ENCODE peak calls at places on chromosome 3, in nine cellular contexts. One of them, this sample, is unnamed.

GRCh38 chr3:134258761-134259347 is 8.2 kb upstream of the RYK start:
- DNase-seq in activated naive CD4-positive, alpha-beta T cell treated with anti-CD3 and anti-CD28 coated beads, Interleukin-2, amount 10 ng/mL, durations not matched to agents 7 days and 5 days: no peak
- DNase-seq in right cardiac atrium: no peak
- DNase-seq in stimulated activated CD4-positive, alpha-beta T cell treated with anti-CD3 and anti-CD28 coated beads, Interleukin-4, amount 100 ng/mL, for 24 hours: no peak
- DNase-seq in IMR-90: peak
- DNase-seq in thoracic aorta: no peak
- DNase-seq in HEK293T: no peak
- DNase-seq in stimulated activated naive CD8-positive, alpha-beta T cell treated with anti-CD3 and anti-CD28 coated beads, Interleukin-15, Interleukin-2, amounts not matched to agents 100 U/mL and 50 U/mL, for 24 hours: no peak
- DNase-seq in testis: no peak
- DNase-seq in this sample: no peak

GRCh38 chr3:194275231-194275671 is 75.9 kb downstream of the CPN2 start:
- DNase-seq in thoracic aorta: no peak
- DNase-seq in right cardiac atrium: no peak
- DNase-seq in IMR-90: no peak
- DNase-seq in testis: peak
- DNase-seq in activated naive CD4-positive, alpha-beta T cell treated with anti-CD3 and anti-CD28 coated beads, Interleukin-2, amount 10 ng/mL, durations not matched to agents 7 days and 5 days: no peak
- DNase-seq in stimulated activated CD4-positive, alpha-beta T cell treated with anti-CD3 and anti-CD28 coated beads, Interleukin-4, amount 100 ng/mL, for 24 hours: no peak
- DNase-seq in stimulated activated naive CD8-positive, alpha-beta T cell treated with anti-CD3 and anti-CD28 coated beads, Interleukin-15, Interleukin-2, amounts not matched to agents 100 U/mL and 50 U/mL, for 24 hours: no peak
- DNase-seq in HEK293T: no peak
- DNase-seq in this sample: no peak

GRCh38 chr3:63508305-63508704 is 144.2 kb upstream of the SNTN start:
- DNase-seq in stimulated activated CD4-positive, alpha-beta T cell treated with anti-CD3 and anti-CD28 coated beads, Interleukin-4, amount 100 ng/mL, for 24 hours: no peak
- DNase-seq in thoracic aorta: no peak
- DNase-seq in testis: no peak
- DNase-seq in right cardiac atrium: no peak
- DNase-seq in HEK293T: no peak
- DNase-seq in IMR-90: no peak
- DNase-seq in activated naive CD4-positive, alpha-beta T cell treated with anti-CD3 and anti-CD28 coated beads, Interleukin-2, amount 10 ng/mL, durations not matched to agents 7 days and 5 days: no peak
- DNase-seq in stimulated activated naive CD8-positive, alpha-beta T cell treated with anti-CD3 and anti-CD28 coated beads, Interleukin-15, Interleukin-2, amounts not matched to agents 100 U/mL and 50 U/mL, for 24 hours: no peak
- DNase-seq in this sample: peak

GRCh38 chr3:129503387-129504010 is 24.9 kb upstream of the RHO start:
- DNase-seq in IMR-90: peak
- DNase-seq in activated naive CD4-positive, alpha-beta T cell treated with anti-CD3 and anti-CD28 coated beads, Interleukin-2, amount 10 ng/mL, durations not matched to agents 7 days and 5 days: no peak
- DNase-seq in stimulated activated CD4-positive, alpha-beta T cell treated with anti-CD3 and anti-CD28 coated beads, Interleukin-4, amount 100 ng/mL, for 24 hours: no peak
- DNase-seq in stimulated activated naive CD8-positive, alpha-beta T cell treated with anti-CD3 and anti-CD28 coated beads, Interleukin-15, Interleukin-2, amounts not matched to agents 100 U/mL and 50 U/mL, for 24 hours: no peak
- DNase-seq in right cardiac atrium: no peak
- DNase-seq in thoracic aorta: no peak
- DNase-seq in testis: no peak
- DNase-seq in HEK293T: no peak
- DNase-seq in this sample: no peak

GRCh38 chr3:37456270-37456708 is 281.9 kb upstream of the LRRFIP2 start:
- DNase-seq in stimulated activated CD4-positive, alpha-beta T cell treated with anti-CD3 and anti-CD28 coated beads, Interleukin-4, amount 100 ng/mL, for 24 hours: no peak
- DNase-seq in testis: peak
- DNase-seq in thoracic aorta: peak
- DNase-seq in IMR-90: no peak
- DNase-seq in HEK293T: no peak
- DNase-seq in right cardiac atrium: peak
- DNase-seq in stimulated activated naive CD8-positive, alpha-beta T cell treated with anti-CD3 and anti-CD28 coated beads, Interleukin-15, Interleukin-2, amounts not matched to agents 100 U/mL and 50 U/mL, for 24 hours: no peak
- DNase-seq in activated naive CD4-positive, alpha-beta T cell treated with anti-CD3 and anti-CD28 coated beads, Interleukin-2, amount 10 ng/mL, durations not matched to agents 7 days and 5 days: no peak
- DNase-seq in this sample: no peak

GRCh38 chr3:22159004-22159695 is 408.1 kb upstream of the ZNF385D start:
- DNase-seq in testis: no peak
- DNase-seq in HEK293T: no peak
- DNase-seq in IMR-90: no peak
- DNase-seq in activated naive CD4-positive, alpha-beta T cell treated with anti-CD3 and anti-CD28 coated beads, Interleukin-2, amount 10 ng/mL, durations not matched to agents 7 days and 5 days: no peak
- DNase-seq in thoracic aorta: no peak
- DNase-seq in right cardiac atrium: no peak
- DNase-seq in stimulated activated naive CD8-positive, alpha-beta T cell treated with anti-CD3 and anti-CD28 coated beads, Interleukin-15, Interleukin-2, amounts not matched to agents 100 U/mL and 50 U/mL, for 24 hours: no peak
- DNase-seq in stimulated activated CD4-positive, alpha-beta T cell treated with anti-CD3 and anti-CD28 coated beads, Interleukin-4, amount 100 ng/mL, for 24 hours: no peak
- DNase-seq in this sample: no peak

GRCh38 chr3:172836390-172836997 is 86.0 kb downstream of the ECT2 start:
- DNase-seq in right cardiac atrium: peak
- DNase-seq in thoracic aorta: no peak
- DNase-seq in stimulated activated CD4-positive, alpha-beta T cell treated with anti-CD3 and anti-CD28 coated beads, Interleukin-4, amount 100 ng/mL, for 24 hours: no peak
- DNase-seq in activated naive CD4-positive, alpha-beta T cell treated with anti-CD3 and anti-CD28 coated beads, Interleukin-2, amount 10 ng/mL, durations not matched to agents 7 days and 5 days: no peak
- DNase-seq in stimulated activated naive CD8-positive, alpha-beta T cell treated with anti-CD3 and anti-CD28 coated beads, Interleukin-15, Interleukin-2, amounts not matched to agents 100 U/mL and 50 U/mL, for 24 hours: peak
- DNase-seq in testis: peak
- DNase-seq in HEK293T: peak
- DNase-seq in IMR-90: peak
- DNase-seq in this sample: peak

GRCh38 chr3:14473411-14473891 is 66.7 kb downstream of the GRIP2 start:
- DNase-seq in IMR-90: no peak
- DNase-seq in stimulated activated naive CD8-positive, alpha-beta T cell treated with anti-CD3 and anti-CD28 coated beads, Interleukin-15, Interleukin-2, amounts not matched to agents 100 U/mL and 50 U/mL, for 24 hours: no peak
- DNase-seq in thoracic aorta: no peak
- DNase-seq in testis: peak
- DNase-seq in activated naive CD4-positive, alpha-beta T cell treated with anti-CD3 and anti-CD28 coated beads, Interleukin-2, amount 10 ng/mL, durations not matched to agents 7 days and 5 days: no peak
- DNase-seq in right cardiac atrium: no peak
- DNase-seq in stimulated activated CD4-positive, alpha-beta T cell treated with anti-CD3 and anti-CD28 coated beads, Interleukin-4, amount 100 ng/mL, for 24 hours: no peak
- DNase-seq in HEK293T: no peak
- DNase-seq in this sample: no peak

GRCh38 chr3:135141092-135141491 is 346.0 kb downstream of the EPHB1 start:
- DNase-seq in testis: no peak
- DNase-seq in IMR-90: no peak
- DNase-seq in HEK293T: no peak
- DNase-seq in activated naive CD4-positive, alpha-beta T cell treated with anti-CD3 and anti-CD28 coated beads, Interleukin-2, amount 10 ng/mL, durations not matched to agents 7 days and 5 days: no peak
- DNase-seq in stimulated activated naive CD8-positive, alpha-beta T cell treated with anti-CD3 and anti-CD28 coated beads, Interleukin-15, Interleukin-2, amounts not matched to agents 100 U/mL and 50 U/mL, for 24 hours: no peak
- DNase-seq in stimulated activated CD4-positive, alpha-beta T cell treated with anti-CD3 and anti-CD28 coated beads, Interleukin-4, amount 100 ng/mL, for 24 hours: no peak
- DNase-seq in thoracic aorta: no peak
- DNase-seq in right cardiac atrium: no peak
- DNase-seq in this sample: no peak

GRCh38 chr3:52779411-52780297 is 2.3 kb downstream of the ITIH1 start:
- DNase-seq in testis: no peak
- DNase-seq in thoracic aorta: peak
- DNase-seq in right cardiac atrium: no peak
- DNase-seq in activated naive CD4-positive, alpha-beta T cell treated with anti-CD3 and anti-CD28 coated beads, Interleukin-2, amount 10 ng/mL, durations not matched to agents 7 days and 5 days: no peak
- DNase-seq in stimulated activated naive CD8-positive, alpha-beta T cell treated with anti-CD3 and anti-CD28 coated beads, Interleukin-15, Interleukin-2, amounts not matched to agents 100 U/mL and 50 U/mL, for 24 hours: no peak
- DNase-seq in IMR-90: no peak
- DNase-seq in HEK293T: no peak
- DNase-seq in stimulated activated CD4-positive, alpha-beta T cell treated with anti-CD3 and anti-CD28 coated beads, Interleukin-4, amount 100 ng/mL, for 24 hours: no peak
- DNase-seq in this sample: no peak

GRCh38 chr3:10505050-10505790 is at the start of gene ATP2B2:
- DNase-seq in thoracic aorta: no peak
- DNase-seq in activated naive CD4-positive, alpha-beta T cell treated with anti-CD3 and anti-CD28 coated beads, Interleukin-2, amount 10 ng/mL, durations not matched to agents 7 days and 5 days: no peak
- DNase-seq in IMR-90: no peak
- DNase-seq in stimulated activated naive CD8-positive, alpha-beta T cell treated with anti-CD3 and anti-CD28 coated beads, Interleukin-15, Interleukin-2, amounts not matched to agents 100 U/mL and 50 U/mL, for 24 hours: peak
- DNase-seq in HEK293T: peak
- DNase-seq in right cardiac atrium: no peak
- DNase-seq in testis: peak
- DNase-seq in stimulated activated CD4-positive, alpha-beta T cell treated with anti-CD3 and anti-CD28 coated beads, Interleukin-4, amount 100 ng/mL, for 24 hours: no peak
- DNase-seq in this sample: no peak

GRCh38 chr3:100781311-100781710 is 72.0 kb downstream of the TFG start:
- DNase-seq in activated naive CD4-positive, alpha-beta T cell treated with anti-CD3 and anti-CD28 coated beads, Interleukin-2, amount 10 ng/mL, durations not matched to agents 7 days and 5 days: no peak
- DNase-seq in right cardiac atrium: no peak
- DNase-seq in HEK293T: no peak
- DNase-seq in stimulated activated naive CD8-positive, alpha-beta T cell treated with anti-CD3 and anti-CD28 coated beads, Interleukin-15, Interleukin-2, amounts not matched to agents 100 U/mL and 50 U/mL, for 24 hours: no peak
- DNase-seq in IMR-90: peak
- DNase-seq in stimulated activated CD4-positive, alpha-beta T cell treated with anti-CD3 and anti-CD28 coated beads, Interleukin-4, amount 100 ng/mL, for 24 hours: no peak
- DNase-seq in testis: no peak
- DNase-seq in thoracic aorta: no peak
- DNase-seq in this sample: no peak

GRCh38 chr3:12679468-12679867 is 15.6 kb upstream of the RAF1 start:
- DNase-seq in right cardiac atrium: no peak
- DNase-seq in testis: no peak
- DNase-seq in HEK293T: no peak
- DNase-seq in stimulated activated CD4-positive, alpha-beta T cell treated with anti-CD3 and anti-CD28 coated beads, Interleukin-4, amount 100 ng/mL, for 24 hours: no peak
- DNase-seq in IMR-90: peak
- DNase-seq in activated naive CD4-positive, alpha-beta T cell treated with anti-CD3 and anti-CD28 coated beads, Interleukin-2, amount 10 ng/mL, durations not matched to agents 7 days and 5 days: no peak
- DNase-seq in thoracic aorta: no peak
- DNase-seq in stimulated activated naive CD8-positive, alpha-beta T cell treated with anti-CD3 and anti-CD28 coated beads, Interleukin-15, Interleukin-2, amounts not matched to agents 100 U/mL and 50 U/mL, for 24 hours: no peak
- DNase-seq in this sample: no peak

GRCh38 chr3:115062009-115062408 is 85.1 kb downstream of the ZBTB20 start:
- DNase-seq in HEK293T: no peak
- DNase-seq in activated naive CD4-positive, alpha-beta T cell treated with anti-CD3 and anti-CD28 coated beads, Interleukin-2, amount 10 ng/mL, durations not matched to agents 7 days and 5 days: no peak
- DNase-seq in thoracic aorta: no peak
- DNase-seq in stimulated activated naive CD8-positive, alpha-beta T cell treated with anti-CD3 and anti-CD28 coated beads, Interleukin-15, Interleukin-2, amounts not matched to agents 100 U/mL and 50 U/mL, for 24 hours: no peak
- DNase-seq in testis: no peak
- DNase-seq in IMR-90: no peak
- DNase-seq in right cardiac atrium: no peak
- DNase-seq in stimulated activated CD4-positive, alpha-beta T cell treated with anti-CD3 and anti-CD28 coated beads, Interleukin-4, amount 100 ng/mL, for 24 hours: no peak
- DNase-seq in this sample: no peak

GRCh38 chr3:115236496-115236895 is 89.4 kb upstream of the ZBTB20 start:
- DNase-seq in testis: no peak
- DNase-seq in IMR-90: no peak
- DNase-seq in activated naive CD4-positive, alpha-beta T cell treated with anti-CD3 and anti-CD28 coated beads, Interleukin-2, amount 10 ng/mL, durations not matched to agents 7 days and 5 days: no peak
- DNase-seq in stimulated activated naive CD8-positive, alpha-beta T cell treated with anti-CD3 and anti-CD28 coated beads, Interleukin-15, Interleukin-2, amounts not matched to agents 100 U/mL and 50 U/mL, for 24 hours: no peak
- DNase-seq in stimulated activated CD4-positive, alpha-beta T cell treated with anti-CD3 and anti-CD28 coated beads, Interleukin-4, amount 100 ng/mL, for 24 hours: no peak
- DNase-seq in thoracic aorta: no peak
- DNase-seq in HEK293T: no peak
- DNase-seq in right cardiac atrium: no peak
- DNase-seq in this sample: no peak

GRCh38 chr3:31096661-31097060 is 202.2 kb upstream of the GADL1 start:
- DNase-seq in right cardiac atrium: no peak
- DNase-seq in stimulated activated naive CD8-positive, alpha-beta T cell treated with anti-CD3 and anti-CD28 coated beads, Interleukin-15, Interleukin-2, amounts not matched to agents 100 U/mL and 50 U/mL, for 24 hours: no peak
- DNase-seq in IMR-90: no peak
- DNase-seq in thoracic aorta: no peak
- DNase-seq in testis: no peak
- DNase-seq in HEK293T: no peak
- DNase-seq in activated naive CD4-positive, alpha-beta T cell treated with anti-CD3 and anti-CD28 coated beads, Interleukin-2, amount 10 ng/mL, durations not matched to agents 7 days and 5 days: no peak
- DNase-seq in stimulated activated CD4-positive, alpha-beta T cell treated with anti-CD3 and anti-CD28 coated beads, Interleukin-4, amount 100 ng/mL, for 24 hours: no peak
- DNase-seq in this sample: no peak

GRCh38 chr3:136657526-136657925 is 94.7 kb downstream of the STAG1 start:
- DNase-seq in stimulated activated CD4-positive, alpha-beta T cell treated with anti-CD3 and anti-CD28 coated beads, Interleukin-4, amount 100 ng/mL, for 24 hours: no peak
- DNase-seq in thoracic aorta: no peak
- DNase-seq in IMR-90: no peak
- DNase-seq in stimulated activated naive CD8-positive, alpha-beta T cell treated with anti-CD3 and anti-CD28 coated beads, Interleukin-15, Interleukin-2, amounts not matched to agents 100 U/mL and 50 U/mL, for 24 hours: no peak
- DNase-seq in testis: no peak
- DNase-seq in activated naive CD4-positive, alpha-beta T cell treated with anti-CD3 and anti-CD28 coated beads, Interleukin-2, amount 10 ng/mL, durations not matched to agents 7 days and 5 days: no peak
- DNase-seq in right cardiac atrium: no peak
- DNase-seq in HEK293T: no peak
- DNase-seq in this sample: no peak

GRCh38 chr3:99645277-99646106 is 7.1 kb downstream of the COL8A1 start:
- DNase-seq in IMR-90: peak
- DNase-seq in activated naive CD4-positive, alpha-beta T cell treated with anti-CD3 and anti-CD28 coated beads, Interleukin-2, amount 10 ng/mL, durations not matched to agents 7 days and 5 days: no peak
- DNase-seq in thoracic aorta: no peak
- DNase-seq in HEK293T: peak
- DNase-seq in right cardiac atrium: no peak
- DNase-seq in testis: peak
- DNase-seq in stimulated activated naive CD8-positive, alpha-beta T cell treated with anti-CD3 and anti-CD28 coated beads, Interleukin-15, Interleukin-2, amounts not matched to agents 100 U/mL and 50 U/mL, for 24 hours: no peak
- DNase-seq in stimulated activated CD4-positive, alpha-beta T cell treated with anti-CD3 and anti-CD28 coated beads, Interleukin-4, amount 100 ng/mL, for 24 hours: no peak
- DNase-seq in this sample: peak

GRCh38 chr3:64349531-64349930 is 124.3 kb upstream of the PRICKLE2 start:
- DNase-seq in activated naive CD4-positive, alpha-beta T cell treated with anti-CD3 and anti-CD28 coated beads, Interleukin-2, amount 10 ng/mL, durations not matched to agents 7 days and 5 days: no peak
- DNase-seq in IMR-90: no peak
- DNase-seq in testis: no peak
- DNase-seq in stimulated activated naive CD8-positive, alpha-beta T cell treated with anti-CD3 and anti-CD28 coated beads, Interleukin-15, Interleukin-2, amounts not matched to agents 100 U/mL and 50 U/mL, for 24 hours: no peak
- DNase-seq in HEK293T: no peak
- DNase-seq in stimulated activated CD4-positive, alpha-beta T cell treated with anti-CD3 and anti-CD28 coated beads, Interleukin-4, amount 100 ng/mL, for 24 hours: no peak
- DNase-seq in right cardiac atrium: no peak
- DNase-seq in thoracic aorta: no peak
- DNase-seq in this sample: no peak

GRCh38 chr3:193665370-193665989 is 72.5 kb downstream of the OPA1 start:
- DNase-seq in testis: no peak
- DNase-seq in thoracic aorta: no peak
- DNase-seq in activated naive CD4-positive, alpha-beta T cell treated with anti-CD3 and anti-CD28 coated beads, Interleukin-2, amount 10 ng/mL, durations not matched to agents 7 days and 5 days: no peak
- DNase-seq in right cardiac atrium: no peak
- DNase-seq in IMR-90: peak
- DNase-seq in HEK293T: no peak
- DNase-seq in stimulated activated CD4-positive, alpha-beta T cell treated with anti-CD3 and anti-CD28 coated beads, Interleukin-4, amount 100 ng/mL, for 24 hours: no peak
- DNase-seq in stimulated activated naive CD8-positive, alpha-beta T cell treated with anti-CD3 and anti-CD28 coated beads, Interleukin-15, Interleukin-2, amounts not matched to agents 100 U/mL and 50 U/mL, for 24 hours: no peak
- DNase-seq in this sample: no peak

GRCh38 chr3:177251756-177252155 is 54.5 kb upstream of the TBL1XR1 start:
- DNase-seq in HEK293T: no peak
- DNase-seq in right cardiac atrium: no peak
- DNase-seq in stimulated activated CD4-positive, alpha-beta T cell treated with anti-CD3 and anti-CD28 coated beads, Interleukin-4, amount 100 ng/mL, for 24 hours: no peak
- DNase-seq in testis: no peak
- DNase-seq in thoracic aorta: no peak
- DNase-seq in stimulated activated naive CD8-positive, alpha-beta T cell treated with anti-CD3 and anti-CD28 coated beads, Interleukin-15, Interleukin-2, amounts not matched to agents 100 U/mL and 50 U/mL, for 24 hours: no peak
- DNase-seq in IMR-90: no peak
- DNase-seq in activated naive CD4-positive, alpha-beta T cell treated with anti-CD3 and anti-CD28 coated beads, Interleukin-2, amount 10 ng/mL, durations not matched to agents 7 days and 5 days: no peak
- DNase-seq in this sample: no peak

GRCh38 chr3:187041362-187042061 is 97.8 kb downstream of the RPL39L start:
- DNase-seq in stimulated activated naive CD8-positive, alpha-beta T cell treated with anti-CD3 and anti-CD28 coated beads, Interleukin-15, Interleukin-2, amounts not matched to agents 100 U/mL and 50 U/mL, for 24 hours: no peak
- DNase-seq in right cardiac atrium: no peak
- DNase-seq in stimulated activated CD4-positive, alpha-beta T cell treated with anti-CD3 and anti-CD28 coated beads, Interleukin-4, amount 100 ng/mL, for 24 hours: peak
- DNase-seq in HEK293T: no peak
- DNase-seq in IMR-90: peak
- DNase-seq in thoracic aorta: no peak
- DNase-seq in testis: no peak
- DNase-seq in activated naive CD4-positive, alpha-beta T cell treated with anti-CD3 and anti-CD28 coated beads, Interleukin-2, amount 10 ng/mL, durations not matched to agents 7 days and 5 days: peak
- DNase-seq in this sample: peak

GRCh38 chr3:188979236-188979635 is 192.5 kb upstream of the TPRG1 start:
- DNase-seq in testis: no peak
- DNase-seq in stimulated activated CD4-positive, alpha-beta T cell treated with anti-CD3 and anti-CD28 coated beads, Interleukin-4, amount 100 ng/mL, for 24 hours: no peak
- DNase-seq in activated naive CD4-positive, alpha-beta T cell treated with anti-CD3 and anti-CD28 coated beads, Interleukin-2, amount 10 ng/mL, durations not matched to agents 7 days and 5 days: no peak
- DNase-seq in HEK293T: no peak
- DNase-seq in stimulated activated naive CD8-positive, alpha-beta T cell treated with anti-CD3 and anti-CD28 coated beads, Interleukin-15, Interleukin-2, amounts not matched to agents 100 U/mL and 50 U/mL, for 24 hours: no peak
- DNase-seq in right cardiac atrium: no peak
- DNase-seq in IMR-90: no peak
- DNase-seq in thoracic aorta: no peak
- DNase-seq in this sample: no peak

GRCh38 chr3:171810278-171811058 is at the start of gene PLD1:
- DNase-seq in thoracic aorta: no peak
- DNase-seq in activated naive CD4-positive, alpha-beta T cell treated with anti-CD3 and anti-CD28 coated beads, Interleukin-2, amount 10 ng/mL, durations not matched to agents 7 days and 5 days: peak
- DNase-seq in IMR-90: peak
- DNase-seq in stimulated activated CD4-positive, alpha-beta T cell treated with anti-CD3 and anti-CD28 coated beads, Interleukin-4, amount 100 ng/mL, for 24 hours: peak
- DNase-seq in stimulated activated naive CD8-positive, alpha-beta T cell treated with anti-CD3 and anti-CD28 coated beads, Interleukin-15, Interleukin-2, amounts not matched to agents 100 U/mL and 50 U/mL, for 24 hours: peak
- DNase-seq in testis: no peak
- DNase-seq in right cardiac atrium: peak
- DNase-seq in HEK293T: peak
- DNase-seq in this sample: peak

GRCh38 chr3:30751610-30752299 is 142.7 kb downstream of the GADL1 start:
- DNase-seq in thoracic aorta: no peak
- DNase-seq in right cardiac atrium: peak
- DNase-seq in stimulated activated naive CD8-positive, alpha-beta T cell treated with anti-CD3 and anti-CD28 coated beads, Interleukin-15, Interleukin-2, amounts not matched to agents 100 U/mL and 50 U/mL, for 24 hours: peak
- DNase-seq in IMR-90: peak
- DNase-seq in testis: peak
- DNase-seq in stimulated activated CD4-positive, alpha-beta T cell treated with anti-CD3 and anti-CD28 coated beads, Interleukin-4, amount 100 ng/mL, for 24 hours: peak
- DNase-seq in activated naive CD4-positive, alpha-beta T cell treated with anti-CD3 and anti-CD28 coated beads, Interleukin-2, amount 10 ng/mL, durations not matched to agents 7 days and 5 days: peak
- DNase-seq in HEK293T: peak
- DNase-seq in this sample: no peak

GRCh38 chr3:48427630-48427962 is 2.3 kb downstream of the PLXNB1 start:
- DNase-seq in activated naive CD4-positive, alpha-beta T cell treated with anti-CD3 and anti-CD28 coated beads, Interleukin-2, amount 10 ng/mL, durations not matched to agents 7 days and 5 days: no peak
- DNase-seq in stimulated activated naive CD8-positive, alpha-beta T cell treated with anti-CD3 and anti-CD28 coated beads, Interleukin-15, Interleukin-2, amounts not matched to agents 100 U/mL and 50 U/mL, for 24 hours: no peak
- DNase-seq in testis: peak
- DNase-seq in IMR-90: no peak
- DNase-seq in right cardiac atrium: no peak
- DNase-seq in thoracic aorta: no peak
- DNase-seq in HEK293T: no peak
- DNase-seq in stimulated activated CD4-positive, alpha-beta T cell treated with anti-CD3 and anti-CD28 coated beads, Interleukin-4, amount 100 ng/mL, for 24 hours: no peak
- DNase-seq in this sample: no peak